ENCODE peak calls at places on chromosome 9, in eight cellular contexts. P, X, J, N, E, O, G and F are unnamed samples.

GRCh38 chr9:82254646-82255367 is 266.2 kb downstream of the SPATA31D1 start:
- DNase-seq in G (no peak), J (no peak), P (no peak), X (no peak), O (no peak), E (no peak), N (no peak), F (no peak)

GRCh38 chr9:81737871-81738507 is 48.6 kb upstream of the TLE1 start:
- DNase-seq in J (peak; percentile 94), O (peak; percentile 41), N (no peak), G (no peak), X (peak; percentile 6), P (no peak), E (peak; percentile 70), F (peak; percentile 56)

GRCh38 chr9:109715340-109715739 is 64.7 kb upstream of the PALM2AKAP2 start:
- DNase-seq in E (no peak), P (no peak), N (no peak), G (no peak), J (no peak), O (no peak), X (no peak), F (no peak)

GRCh38 chr9:133354766-133355165 is 1.5 kb downstream of the SURF1 start:
- DNase-seq in E (no peak), X (no peak), J (no peak), G (no peak), P (no peak), O (no peak), N (no peak), F (no peak)

GRCh38 chr9:116646661-116647514 is 40.2 kb upstream of the TRIM32 start:
- DNase-seq in E (no peak), N (no peak), G (no peak), X (peak; percentile 37), P (no peak), O (no peak), J (peak; percentile 53), F (no peak)

GRCh38 chr9:113261917-113262671 is 13.3 kb downstream of the CDC26 start:
- DNase-seq in E (no peak), G (no peak), J (no peak), P (no peak), N (no peak), O (no peak), X (peak; percentile 35), F (no peak)

GRCh38 chr9:138068601-138069035 is 191.0 kb downstream of the CACNA1B start:
- DNase-seq in O (no peak), J (no peak), X (no peak), P (peak; percentile 27), N (no peak), G (no peak), E (no peak), F (no peak)

GRCh38 chr9:128494108-128494742 is 10.3 kb upstream of the GLE1 start:
- DNase-seq in N (no peak), J (no peak), O (no peak), E (peak; percentile 30), P (peak; percentile 87), X (no peak), G (peak; percentile 68), F (no peak)

GRCh38 chr9:90141723-90142122 is 500.9 kb downstream of the DIRAS2 start:
- DNase-seq in X (peak; percentile 12), G (no peak), P (no peak), E (no peak), J (peak; percentile 20), O (no peak), N (no peak), F (no peak)

GRCh38 chr9:4530375-4530774 is 40.1 kb downstream of the SLC1A1 start:
- DNase-seq in P (no peak), O (no peak), G (no peak), J (peak; percentile 40), N (no peak), X (no peak), E (no peak), F (no peak)

GRCh38 chr9:89821081-89821480 is 216.3 kb downstream of the GADD45G start:
- DNase-seq in X (no peak), E (no peak), P (no peak), N (no peak), G (no peak), O (no peak), J (no peak), F (no peak)

GRCh38 chr9:31700252-31701045 is 684.0 kb upstream of the ACO1 start:
- DNase-seq in X (no peak), O (no peak), E (no peak), G (no peak), J (no peak), P (no peak), N (no peak), F (no peak)

GRCh38 chr9:72858089-72858912 is 94.6 kb downstream of the ALDH1A1 start:
- DNase-seq in N (no peak), J (peak; percentile 95), P (peak; percentile 88), O (no peak), G (no peak), E (peak; percentile 25), X (peak; percentile 94), F (no peak)

GRCh38 chr9:122402403-122403268 is 31.8 kb downstream of the PTGS1 start:
- DNase-seq in X (peak; percentile 27), J (peak; percentile 91), N (no peak), O (no peak), E (no peak), G (no peak), P (no peak), F (peak; percentile 55)

GRCh38 chr9:119185298-119185697 is 183.9 kb downstream of the BRINP1 start:
- DNase-seq in E (no peak), P (no peak), J (no peak), N (no peak), O (no peak), X (no peak), G (no peak), F (no peak)

GRCh38 chr9:87250205-87250604 is 247.5 kb upstream of the DAPK1 start:
- DNase-seq in O (no peak), N (no peak), X (no peak), E (no peak), G (no peak), P (no peak), J (no peak), F (no peak)

GRCh38 chr9:129615407-129616285 is 5.3 kb downstream of the C9orf50 start:
- DNase-seq in O (no peak), P (no peak), N (no peak), J (no peak), X (no peak), G (no peak), E (no peak), F (no peak)
- H3K4me1 ChIP-seq in O (peaks cover 7% of the 10 kb centered on the region), P (no peaks in the 10 kb centered on the region), N (peaks cover 8% of the 10 kb centered on the region), J (peaks cover 55% of the 10 kb centered on the region), X (peaks cover 23% of the 10 kb centered on the region), G (peaks cover 10% of the 10 kb centered on the region), E (peaks cover 4% of the 10 kb centered on the region), F (peaks cover 6% of the 10 kb centered on the region)

GRCh38 chr9:79984429-79985067 is 412.8 kb downstream of the TLE4 start:
- DNase-seq in G (no peak), X (no peak), J (no peak), P (no peak), E (no peak), N (no peak), O (no peak), F (no peak)

GRCh38 chr9:79977510-79978197 is 405.9 kb downstream of the TLE4 start:
- DNase-seq in E (no peak), X (no peak), G (no peak), J (no peak), O (no peak), P (no peak), N (no peak), F (no peak)

GRCh38 chr9:79976501-79977444 is 405.0 kb downstream of the TLE4 start:
- DNase-seq in G (peak; percentile 71), N (no peak), E (no peak), O (no peak), J (no peak), X (no peak), P (no peak), F (no peak)

GRCh38 chr9:79975471-79976316 is 403.9 kb downstream of the TLE4 start:
- DNase-seq in P (no peak), O (no peak), N (no peak), X (no peak), E (no peak), J (no peak), G (peak; percentile 85), F (no peak)

DNA sequence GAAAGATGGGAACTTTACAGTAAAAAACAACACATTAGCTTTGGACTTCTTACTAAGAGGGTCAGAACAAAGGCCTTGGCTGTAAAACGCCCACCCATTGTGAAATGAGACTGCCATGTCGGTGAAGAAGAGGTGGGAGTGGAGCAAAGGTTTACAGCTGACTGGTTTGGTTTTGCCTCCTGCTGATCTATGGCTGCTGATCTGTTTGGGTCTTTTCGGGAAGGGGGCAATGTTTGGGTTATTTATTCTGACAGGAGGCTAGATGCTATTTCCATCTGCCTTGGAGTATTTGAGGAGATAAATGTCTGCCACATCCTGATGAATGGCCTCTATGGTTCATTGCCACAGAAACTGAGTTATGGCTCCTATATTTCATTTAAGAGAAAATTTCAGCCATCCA is 408.7 kb downstream of the TLE4 start:
- DNase-seq in O (no peak), N (no peak), J (no peak), P (no peak), E (no peak), X (no peak), G (no peak), F (no peak)
- TF ChIP-seq CTCF in O (no peak), N (no peak), J (no peak), P (no peak), E (no peak), X (no peak), G (no peak), F (no peak)

DNA sequence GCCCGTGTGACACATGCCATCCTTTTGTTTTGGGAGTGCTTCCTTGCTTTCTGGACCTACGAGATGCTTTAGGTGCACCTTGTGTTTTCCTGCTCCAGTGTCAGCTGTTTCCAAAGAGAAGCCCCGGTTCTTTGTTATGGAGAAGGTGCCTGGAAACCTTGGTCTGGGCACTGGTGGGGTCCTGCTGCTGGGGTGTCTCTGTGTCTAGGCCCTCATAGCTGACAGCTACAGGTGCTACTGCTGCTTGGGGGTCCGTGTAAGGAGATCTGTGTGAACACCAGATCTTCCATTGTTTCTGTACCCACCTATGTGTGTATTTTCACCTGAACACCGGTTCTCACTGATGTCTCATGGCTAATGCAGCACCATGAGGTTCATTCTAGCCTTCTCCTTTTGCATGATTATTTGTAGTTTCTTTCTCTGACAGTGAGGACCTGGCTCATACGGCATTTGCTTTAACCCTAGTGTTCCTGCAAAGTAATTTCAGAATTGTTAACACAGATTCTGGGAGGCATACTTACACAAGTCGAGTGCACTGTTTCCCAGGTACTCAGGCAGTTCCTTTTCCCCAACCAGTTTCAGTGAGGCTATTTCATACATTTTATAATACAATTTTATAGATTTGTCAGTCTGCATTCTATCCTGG is 13.2 kb upstream of the FAM120AOS start:
- DNase-seq in G (no peak), P (no peak), O (no peak), X (peak; percentile 9), N (no peak), E (no peak), J (no peak), F (no peak)
- H3K4me1 ChIP-seq in G (peaks cover 62% of the 10 kb centered on the region), P (peaks cover 5% of the 10 kb centered on the region), O (no peaks in the 10 kb centered on the region), X (peaks cover 97% of the 10 kb centered on the region), N (peaks cover 19% of the 10 kb centered on the region), E (peaks cover 56% of the 10 kb centered on the region), J (peaks cover 90% of the 10 kb centered on the region), F (peaks cover 42% of the 10 kb centered on the region)

DNA sequence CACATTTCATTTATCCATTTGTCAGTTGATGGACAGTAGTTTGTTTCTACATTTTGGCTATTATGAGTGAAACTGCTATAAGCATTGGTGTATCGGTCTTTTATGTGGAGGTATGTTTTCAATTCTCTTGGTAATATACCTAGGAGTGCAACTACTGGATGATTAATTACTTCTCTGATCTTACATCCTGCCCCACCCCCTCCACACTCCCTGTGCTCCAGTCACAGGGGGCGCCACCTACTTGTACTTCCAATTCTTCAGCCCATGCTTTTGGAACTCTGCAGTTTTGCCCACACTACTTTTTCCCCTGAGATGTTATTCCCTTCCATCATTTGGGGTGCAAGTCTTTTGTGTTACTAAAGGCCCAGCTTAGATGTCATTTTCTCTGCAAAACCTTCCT is 42.0 kb downstream of the SEC61B start:
- DNase-seq in P (no peak), G (no peak), O (no peak), N (no peak), E (no peak), X (no peak), J (peak; percentile 23), F (no peak)
- TF ChIP-seq CTCF in P (no peak), G (no peak), O (no peak), N (peak; percentile 74), E (no peak), X (no peak), J (no peak), F (peak; percentile 24)